ENCODE peak calls at places on chromosomes 7 and 10, in four cellular contexts. I is activated T-cell treated with anti-CD3 and anti-CD28 coated beads, Interleukin-2, amount 50 U/mL, for 48 hours; J is anterior cingulate cortex; K is transverse colon. T is an unnamed sample.

GRCh38 chr10:35340975-35341374 is 4.7 kb downstream of the CCNY start:
- DNase-seq in K (no peak), I (peak; percentile 49), J (no peak), T (no peak)

GRCh38 chr10:81116990-81117389 is 579.3 kb downstream of the SH2D4B start:
- DNase-seq in K (no peak), J (no peak), I (no peak), T (no peak)

GRCh38 chr7:83936056-83936703 is 258.4 kb downstream of the SEMA3A start:
- DNase-seq in K (peak; percentile 47), I (peak; percentile 50), J (peak; percentile 48), T (peak; percentile 69)

GRCh38 chr10:101285519-101286070 is 56.3 kb upstream of the LBX1 start:
- DNase-seq in J (no peak), K (no peak), I (no peak), T (no peak)

GRCh38 chr10:110311357-110311949 is 6.7 kb upstream of the SMNDC1 start:
- DNase-seq in I (peak; percentile 66), J (no peak), K (peak; percentile 43), T (peak; percentile 46)

GRCh38 chr10:112045885-112046284 is 137.7 kb downstream of the GPAM start:
- DNase-seq in K (no peak), I (no peak), J (no peak), T (no peak)

GRCh38 chr7:36904802-36905201 is 180.5 kb upstream of the AOAH start:
- DNase-seq in I (no peak), K (no peak), J (no peak), T (no peak)

GRCh38 chr7:43648725-43649406 is 66.0 kb downstream of the STK17A start:
- DNase-seq in J (peak; percentile 20), K (peak; percentile 68), I (no peak), T (peak; percentile 76)

GRCh38 chr10:100930368-100930767 is 17.6 kb downstream of the SLF2 start:
- DNase-seq in I (no peak), J (no peak), K (no peak), T (no peak)

GRCh38 chr7:43439631-43440401 is 143.1 kb upstream of the STK17A start:
- DNase-seq in K (peak; percentile 25), J (no peak), I (peak; percentile 60), T (peak; percentile 15)

GRCh38 chr7:47552631-47553030 is 29.3 kb downstream of the TNS3 start:
- DNase-seq in I (no peak), J (no peak), K (no peak), T (no peak)

GRCh38 chr10:7529638-7530037 is 118.8 kb upstream of the SFMBT2 start:
- DNase-seq in J (no peak), K (no peak), I (no peak), T (no peak)

GRCh38 chr7:72546586-72546985 is 134.4 kb upstream of the CALN1 start:
- DNase-seq in K (no peak), I (no peak), J (no peak), T (no peak)

GRCh38 chr10:126407831-126408230 is 19.6 kb upstream of the ADAM12 start:
- DNase-seq in K (no peak), I (no peak), J (no peak), T (no peak)

GRCh38 chr7:116198748-116199410 is 11.5 kb upstream of the TES start:
- DNase-seq in K (no peak), J (no peak), I (no peak), T (no peak)

GRCh38 chr7:106012184-106012583 is 49.1 kb downstream of the CDHR3 start:
- DNase-seq in J (no peak), K (no peak), I (no peak), T (no peak)

GRCh38 chr10:80163741-80164341 is 31.3 kb downstream of the PLAC9 start:
- DNase-seq in K (peak; percentile 76), J (no peak), I (no peak), T (peak; percentile 72)

GRCh38 chr7:47624660-47625059 is 42.7 kb upstream of the TNS3 start:
- DNase-seq in J (no peak), I (no peak), K (no peak), T (no peak)

GRCh38 chr10:12400266-12400931 is 51.1 kb downstream of the CAMK1D start:
- DNase-seq in I (no peak), J (no peak), K (no peak), T (no peak)

GRCh38 chr10:102635377-102635776 is 8.9 kb upstream of the TRIM8 start:
- DNase-seq in I (no peak), K (no peak), J (no peak), T (no peak)

GRCh38 chr10:77527839-77528238 is 109.8 kb downstream of the KCNMA1 start:
- DNase-seq in I (no peak), K (no peak), J (no peak), T (no peak)

T was measured in HFF-Myc.